ENCODE peak calls at places on chromosome 18, in ten cellular contexts. N is nucleus accumbens; K is CD4-positive, alpha-beta T cell; W is aorta; H is NCI-H1694 treated with DMSO at 0.1 percent for 48 hours; C is heart left ventricle; V is stimulated activated naive CD8-positive, alpha-beta T cell treated with anti-CD3 and anti-CD28 coated beads, Interleukin-15, Interleukin-2, amounts not matched to agents 100 U/mL and 50 U/mL, for 24 hours; Z is Right ventricle myocardium superior; Q is amygdala; F is H54. X is an unnamed sample.

GRCh38 chr18:3466051-3466450 is 16.1 kb downstream of the TGIF1 start:
- DNase-seq in N (no peak), K (no peak), W (no peak), H (no peak), C (no peak), V (no peak), Z (no peak), Q (no peak), F (no peak), X (no peak)

GRCh38 chr18:72674710-72675109 is 130.6 kb upstream of the CBLN2 start:
- DNase-seq in N (no peak), K (no peak), W (no peak), H (peak; percentile 49), C (no peak), V (no peak), Z (no peak), Q (no peak), F (no peak), X (no peak)

GRCh38 chr18:662197-662596 is 4.7 kb downstream of the TYMS start:
- DNase-seq in N (no peak), K (no peak), W (no peak), H (no peak), C (no peak), V (no peak), Z (no peak), Q (no peak), F (no peak), X (no peak)

GRCh38 chr18:75880913-75881504 is 453.5 kb upstream of the SMIM21 start:
- DNase-seq in N (no peak), K (no peak), W (no peak), H (no peak), C (no peak), V (no peak), Z (no peak), Q (no peak), F (no peak), X (no peak)

GRCh38 chr18:2982452-2983172 is 30.3 kb downstream of the LPIN2 start:
- DNase-seq in N (no peak), K (no peak), W (no peak), H (no peak), C (no peak), V (no peak), Z (no peak), Q (no peak), F (no peak), X (no peak)

GRCh38 chr18:78713064-78713463 is 266.6 kb upstream of the SALL3 start:
- DNase-seq in N (no peak), K (no peak), W (no peak), H (no peak), C (no peak), V (no peak), Z (no peak), Q (no peak), F (no peak), X (peak; percentile 32)

GRCh38 chr18:76553715-76554603 is 58.9 kb upstream of the ZNF516 start:
- DNase-seq in N (no peak), K (no peak), W (no peak), H (no peak), C (no peak), V (no peak), Z (no peak), Q (no peak), F (no peak), X (peak; percentile 65)

GRCh38 chr18:21004721-21005120 is 106.9 kb downstream of the ROCK1 start:
- DNase-seq in N (no peak), K (no peak), W (no peak), H (no peak), C (peak; percentile 21), V (no peak), Z (no peak), Q (no peak), F (peak; percentile 1), X (peak; percentile 22)

GRCh38 chr18:65436430-65436829 is 314.4 kb upstream of the CDH7 start:
- DNase-seq in N (no peak), K (no peak), W (no peak), H (no peak), C (no peak), V (no peak), Z (no peak), Q (no peak), F (no peak), X (no peak)

GRCh38 chr18:58057291-58057965 is 13.4 kb downstream of the NEDD4L start:
- DNase-seq in N (peak; percentile 17), K (no peak), W (no peak), H (no peak), C (no peak), V (no peak), Z (no peak), Q (no peak), F (no peak), X (no peak)

GRCh38 chr18:66695281-66695680 is 91.4 kb upstream of the CDH19 start:
- DNase-seq in N (no peak), K (no peak), W (no peak), H (no peak), C (no peak), V (no peak), Z (no peak), Q (no peak), F (no peak), X (no peak)

GRCh38 chr18:71784777-71785176 is 759.4 kb downstream of the CBLN2 start:
- DNase-seq in N (no peak), K (no peak), W (no peak), H (no peak), C (no peak), V (peak; percentile 9), Z (no peak), Q (no peak), F (no peak), X (no peak)

GRCh38 chr18:11324510-11324909 is 175.1 kb upstream of the PIEZO2 start:
- DNase-seq in N (no peak), K (no peak), W (no peak), H (no peak), C (no peak), V (no peak), Z (no peak), Q (no peak), F (no peak), X (no peak)